ENCODE peak calls at places on chromosome 6, in eight cellular contexts. Q is Calu3; R is EL; K is CD8-positive, alpha-beta T cell; L is ELR; O is brain microvascular endothelial cell; M is mucosa of descending colon; Y is GM18507. E is an unnamed sample.

GRCh38 chr6:157656437-157657005 is 166.5 kb upstream of the SNX9 start:
- DNase-seq in Q (no peak), R (peak; percentile 71), K (no peak), L (peak; percentile 48), O (peak; percentile 26), M (no peak), Y (no peak), E (no peak)

GRCh38 chr6:163620670-163621330 is 206.3 kb downstream of the QKI start:
- DNase-seq in Q (no peak), R (peak; percentile 51), K (no peak), L (peak; percentile 39), O (peak; percentile 3), M (no peak), Y (no peak), E (no peak)

GRCh38 chr6:135932651-135933050 is 81.2 kb downstream of the PDE7B start:
- DNase-seq in Q (no peak), R (no peak), K (no peak), L (no peak), O (no peak), M (no peak), Y (no peak), E (no peak)

GRCh38 chr6:42720739-42721138 is 1.7 kb downstream of the PRPH2 start:
- DNase-seq in Q (no peak), R (peak; percentile 49), K (no peak), L (peak; percentile 38), O (peak; percentile 33), M (no peak), Y (no peak), E (no peak)

GRCh38 chr6:29647927-29648642 is 8.8 kb upstream of the MOG start:
- DNase-seq in Q (peak; percentile 21), R (peak; percentile 45), K (no peak), L (peak; percentile 64), O (peak; percentile 21), M (no peak), Y (no peak), E (no peak)

GRCh38 chr6:43089467-43089866 is 13.4 kb downstream of the PTK7 start:
- DNase-seq in Q (no peak), R (no peak), K (no peak), L (no peak), O (no peak), M (no peak), Y (no peak), E (no peak)

GRCh38 chr6:27059621-27060425 is 187.7 kb upstream of the PRSS16 start:
- DNase-seq in Q (no peak), R (peak; percentile 2), K (no peak), L (peak; percentile 19), O (no peak), M (no peak), Y (no peak), E (no peak)

GRCh38 chr6:15343490-15344185 is 97.8 kb downstream of the JARID2 start:
- DNase-seq in Q (no peak), R (no peak), K (no peak), L (no peak), O (no peak), M (no peak), Y (no peak), E (no peak)

GRCh38 chr6:14502551-14502950 is 385.0 kb downstream of the CD83 start:
- DNase-seq in Q (peak; percentile 23), R (peak; percentile 34), K (no peak), L (peak; percentile 51), O (peak; percentile 22), M (no peak), Y (no peak), E (no peak)

GRCh38 chr6:169898788-169899480 is 147.5 kb downstream of the ERMARD start:
- DNase-seq in Q (no peak), R (no peak), K (no peak), L (no peak), O (no peak), M (no peak), Y (no peak), E (no peak)

GRCh38 chr6:104771258-104771832 is 88.4 kb downstream of the HACE1 start:
- DNase-seq in Q (no peak), R (peak; percentile 36), K (no peak), L (peak; percentile 63), O (no peak), M (no peak), Y (no peak), E (no peak)

E was measured in C1 segment of cervical spinal cord.